ENCODE peak calls at places on chromosomes 12 and 14, in nine cellular contexts. One of them, this sample, is unnamed.

GRCh38 chr12:108559748-108560147 is 1.2 kb downstream of the SART3 start:
- DNase-seq in thyroid gland: no peak
- DNase-seq in WERI-Rb-1: no peak
- DNase-seq in psoas muscle: no peak
- DNase-seq in endothelial cell: peak; percentile 23
- DNase-seq in astrocyte of the cerebellum: no peak
- DNase-seq in cardiac fibroblast: no peak
- DNase-seq in stomach: no peak
- DNase-seq in H9: no peak
- DNase-seq in this sample: no peak

GRCh38 chr14:62436256-62436655 is 609.0 kb downstream of the KCNH5 start:
- DNase-seq in thyroid gland: no peak
- DNase-seq in WERI-Rb-1: no peak
- DNase-seq in psoas muscle: no peak
- DNase-seq in endothelial cell: no peak
- DNase-seq in astrocyte of the cerebellum: no peak
- DNase-seq in cardiac fibroblast: no peak
- DNase-seq in stomach: no peak
- DNase-seq in H9: no peak
- DNase-seq in this sample: no peak

GRCh38 chr14:79570648-79571047 is 640.7 kb downstream of the DIO2 start:
- DNase-seq in thyroid gland: no peak
- DNase-seq in WERI-Rb-1: no peak
- DNase-seq in psoas muscle: no peak
- DNase-seq in endothelial cell: no peak
- DNase-seq in astrocyte of the cerebellum: no peak
- DNase-seq in cardiac fibroblast: no peak
- DNase-seq in stomach: no peak
- DNase-seq in H9: no peak
- DNase-seq in this sample: no peak

GRCh38 chr12:8609061-8609570 is 3.5 kb downstream of the AICDA start:
- DNase-seq in thyroid gland: no peak
- DNase-seq in WERI-Rb-1: peak; percentile 43
- DNase-seq in psoas muscle: no peak
- DNase-seq in endothelial cell: peak; percentile 35
- DNase-seq in astrocyte of the cerebellum: peak; percentile 23
- DNase-seq in cardiac fibroblast: peak; percentile 77
- DNase-seq in stomach: no peak
- DNase-seq in H9: peak; percentile 50
- DNase-seq in this sample: peak; percentile 39

GRCh38 chr12:41288188-41288811 is 100.2 kb downstream of the PDZRN4 start:
- DNase-seq in thyroid gland: no peak
- DNase-seq in WERI-Rb-1: no peak
- DNase-seq in psoas muscle: no peak
- DNase-seq in endothelial cell: no peak
- DNase-seq in astrocyte of the cerebellum: no peak
- DNase-seq in cardiac fibroblast: no peak
- DNase-seq in stomach: no peak
- DNase-seq in H9: no peak
- DNase-seq in this sample: no peak

GRCh38 chr12:6158263-6158662 is 33.8 kb upstream of the VWF start:
- DNase-seq in thyroid gland: no peak
- DNase-seq in WERI-Rb-1: no peak
- DNase-seq in psoas muscle: no peak
- DNase-seq in endothelial cell: no peak
- DNase-seq in astrocyte of the cerebellum: no peak
- DNase-seq in cardiac fibroblast: no peak
- DNase-seq in stomach: no peak
- DNase-seq in H9: no peak
- DNase-seq in this sample: no peak

GRCh38 chr12:39619316-39619659 is 315 bp downstream of the ABCD2 start:
- DNase-seq in thyroid gland: no peak
- DNase-seq in WERI-Rb-1: peak; percentile 33
- DNase-seq in psoas muscle: no peak
- DNase-seq in endothelial cell: no peak
- DNase-seq in astrocyte of the cerebellum: no peak
- DNase-seq in cardiac fibroblast: no peak
- DNase-seq in stomach: no peak
- DNase-seq in H9: no peak
- DNase-seq in this sample: no peak

GRCh38 chr12:88982694-88983093 is 369.6 kb downstream of the DUSP6 start:
- DNase-seq in thyroid gland: no peak
- DNase-seq in WERI-Rb-1: no peak
- DNase-seq in psoas muscle: no peak
- DNase-seq in endothelial cell: no peak
- DNase-seq in astrocyte of the cerebellum: no peak
- DNase-seq in cardiac fibroblast: no peak
- DNase-seq in stomach: no peak
- DNase-seq in H9: no peak
- DNase-seq in this sample: no peak

GRCh38 chr12:100311317-100311716 is 44.3 kb downstream of the SCYL2 start:
- DNase-seq in thyroid gland: no peak
- DNase-seq in WERI-Rb-1: no peak
- DNase-seq in psoas muscle: no peak
- DNase-seq in endothelial cell: no peak
- DNase-seq in astrocyte of the cerebellum: no peak
- DNase-seq in cardiac fibroblast: no peak
- DNase-seq in stomach: no peak
- DNase-seq in H9: no peak
- DNase-seq in this sample: no peak

GRCh38 chr12:52836042-52836466 is 1.9 kb upstream of the KRT79 start:
- DNase-seq in thyroid gland: no peak
- DNase-seq in WERI-Rb-1: no peak
- DNase-seq in psoas muscle: no peak
- DNase-seq in endothelial cell: no peak
- DNase-seq in astrocyte of the cerebellum: no peak
- DNase-seq in cardiac fibroblast: peak; percentile 67
- DNase-seq in stomach: no peak
- DNase-seq in H9: peak; percentile 20
- DNase-seq in this sample: peak; percentile 17

GRCh38 chr14:91508105-91508504 is 2.0 kb downstream of the PPP4R3A start:
- DNase-seq in thyroid gland: no peak
- DNase-seq in WERI-Rb-1: no peak
- DNase-seq in psoas muscle: no peak
- DNase-seq in endothelial cell: no peak
- DNase-seq in astrocyte of the cerebellum: no peak
- DNase-seq in cardiac fibroblast: no peak
- DNase-seq in stomach: no peak
- DNase-seq in H9: no peak
- DNase-seq in this sample: no peak

GRCh38 chr14:91511014-91511466 is 930 bp upstream of the PPP4R3A start:
- DNase-seq in thyroid gland: no peak
- DNase-seq in WERI-Rb-1: no peak
- DNase-seq in psoas muscle: no peak
- DNase-seq in endothelial cell: no peak
- DNase-seq in astrocyte of the cerebellum: no peak
- DNase-seq in cardiac fibroblast: no peak
- DNase-seq in stomach: no peak
- DNase-seq in H9: no peak
- DNase-seq in this sample: no peak

GRCh38 chr14:91509083-91509877 is 830 bp downstream of the PPP4R3A start:
- DNase-seq in thyroid gland: peak; percentile 48
- DNase-seq in WERI-Rb-1: peak; percentile 41
- DNase-seq in psoas muscle: peak; percentile 75
- DNase-seq in endothelial cell: peak; percentile 24
- DNase-seq in astrocyte of the cerebellum: no peak
- DNase-seq in cardiac fibroblast: peak; percentile 20
- DNase-seq in stomach: peak; percentile 39
- DNase-seq in H9: peak; percentile 37
- DNase-seq in this sample: peak; percentile 37

GRCh38 chr14:91510171-91511013 is at the start of gene PPP4R3A:
- DNase-seq in thyroid gland: peak; percentile 94
- DNase-seq in WERI-Rb-1: peak; percentile 96
- DNase-seq in psoas muscle: peak; percentile 98
- DNase-seq in endothelial cell: peak; percentile 89
- DNase-seq in astrocyte of the cerebellum: peak; percentile 89
- DNase-seq in cardiac fibroblast: peak; percentile 98
- DNase-seq in stomach: peak; percentile 95
- DNase-seq in H9: peak; percentile 93
- DNase-seq in this sample: peak; percentile 96

DNA sequence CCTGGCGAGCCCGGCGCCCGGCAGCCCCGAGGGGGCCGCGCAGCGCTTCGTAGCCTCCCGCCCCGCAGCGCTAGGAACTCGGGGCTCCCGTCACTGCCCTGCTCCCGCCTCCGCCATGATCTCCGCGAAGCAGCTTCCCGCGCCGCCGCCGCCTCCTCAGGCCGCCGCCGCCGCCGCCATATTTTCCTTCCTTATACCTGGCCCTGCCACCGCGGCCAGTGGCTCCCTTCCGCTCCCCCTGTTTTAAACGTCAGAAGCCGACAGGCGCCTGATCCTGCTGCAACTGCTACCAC is 286 bp downstream of the PPP4R3A start:
- DNase-seq in thyroid gland: no peak
- DNase-seq in WERI-Rb-1: no peak
- DNase-seq in psoas muscle: no peak
- DNase-seq in endothelial cell: no peak
- DNase-seq in astrocyte of the cerebellum: no peak
- DNase-seq in cardiac fibroblast: no peak
- DNase-seq in stomach: no peak
- DNase-seq in H9: no peak
- DNase-seq in this sample: no peak
- TF ChIP-seq CTCF in thyroid gland: no peak
- TF ChIP-seq CTCF in WERI-Rb-1: no peak
- TF ChIP-seq CTCF in psoas muscle: no peak
- TF ChIP-seq CTCF in endothelial cell: no peak
- TF ChIP-seq CTCF in astrocyte of the cerebellum: no peak
- TF ChIP-seq CTCF in cardiac fibroblast: no peak
- TF ChIP-seq CTCF in stomach: no peak
- TF ChIP-seq CTCF in H9: no peak
- TF ChIP-seq CTCF in this sample: no peak

GRCh38 chr14:55514819-55515470 is 65.1 kb upstream of the KTN1 start:
- DNase-seq in thyroid gland: no peak
- DNase-seq in WERI-Rb-1: no peak
- DNase-seq in psoas muscle: no peak
- DNase-seq in endothelial cell: no peak
- DNase-seq in astrocyte of the cerebellum: peak; percentile 83
- DNase-seq in cardiac fibroblast: peak; percentile 76
- DNase-seq in stomach: no peak
- DNase-seq in H9: no peak
- DNase-seq in this sample: no peak

GRCh38 chr14:55523321-55523720 is 56.7 kb upstream of the KTN1 start:
- DNase-seq in thyroid gland: no peak
- DNase-seq in WERI-Rb-1: no peak
- DNase-seq in psoas muscle: no peak
- DNase-seq in endothelial cell: no peak
- DNase-seq in astrocyte of the cerebellum: no peak
- DNase-seq in cardiac fibroblast: no peak
- DNase-seq in stomach: no peak
- DNase-seq in H9: no peak
- DNase-seq in this sample: no peak

GRCh38 chr14:55518391-55518790 is 61.6 kb upstream of the KTN1 start:
- DNase-seq in thyroid gland: no peak
- DNase-seq in WERI-Rb-1: no peak
- DNase-seq in psoas muscle: no peak
- DNase-seq in endothelial cell: no peak
- DNase-seq in astrocyte of the cerebellum: no peak
- DNase-seq in cardiac fibroblast: peak; percentile 54
- DNase-seq in stomach: no peak
- DNase-seq in H9: no peak
- DNase-seq in this sample: no peak

GRCh38 chr14:55516776-55517175 is 63.2 kb upstream of the KTN1 start:
- DNase-seq in thyroid gland: no peak
- DNase-seq in WERI-Rb-1: no peak
- DNase-seq in psoas muscle: no peak
- DNase-seq in endothelial cell: no peak
- DNase-seq in astrocyte of the cerebellum: no peak
- DNase-seq in cardiac fibroblast: no peak
- DNase-seq in stomach: no peak
- DNase-seq in H9: no peak
- DNase-seq in this sample: no peak

DNA sequence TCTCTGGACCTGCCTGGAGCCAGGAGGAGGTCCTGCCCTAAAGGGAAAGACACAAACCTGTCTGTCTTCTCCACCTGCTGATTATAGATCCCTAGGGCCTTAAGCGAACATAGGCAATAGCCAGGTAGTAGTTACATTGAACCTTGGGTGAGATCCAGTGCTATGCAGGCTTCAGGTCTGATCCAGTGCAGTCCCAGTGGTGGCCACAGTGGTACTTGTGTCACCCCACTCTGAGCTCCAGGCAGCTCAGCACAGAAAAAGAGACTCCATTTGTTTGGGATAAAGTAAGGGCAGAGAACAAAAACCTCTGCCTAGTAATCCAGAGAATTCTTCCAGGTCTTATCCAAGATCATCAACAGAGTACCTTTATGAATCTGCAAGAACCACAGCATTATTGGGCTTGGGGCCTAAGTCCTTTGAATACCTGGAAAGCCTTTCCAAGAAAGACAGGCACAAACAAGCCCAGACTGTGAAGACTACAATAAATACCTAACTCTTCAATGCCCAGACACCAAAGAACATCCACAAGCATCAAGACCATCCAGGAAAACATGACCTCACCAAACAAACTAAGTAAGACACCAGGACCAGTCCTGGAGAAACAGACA is 60.4 kb upstream of the KTN1 start:
- DNase-seq in thyroid gland: no peak
- DNase-seq in WERI-Rb-1: no peak
- DNase-seq in psoas muscle: no peak
- DNase-seq in endothelial cell: no peak
- DNase-seq in astrocyte of the cerebellum: no peak
- DNase-seq in cardiac fibroblast: no peak
- DNase-seq in stomach: no peak
- DNase-seq in H9: no peak
- DNase-seq in this sample: no peak
- TF ChIP-seq CTCF in thyroid gland: no peak
- TF ChIP-seq CTCF in WERI-Rb-1: no peak
- TF ChIP-seq CTCF in psoas muscle: no peak
- TF ChIP-seq CTCF in endothelial cell: no peak
- TF ChIP-seq CTCF in astrocyte of the cerebellum: no peak
- TF ChIP-seq CTCF in cardiac fibroblast: no peak
- TF ChIP-seq CTCF in stomach: no peak
- TF ChIP-seq CTCF in H9: peak; percentile 20
- TF ChIP-seq CTCF in this sample: no peak

GRCh38 chr12:93571360-93571853 is 1.1 kb upstream of the SOCS2 start:
- DNase-seq in thyroid gland: peak; percentile 57
- DNase-seq in WERI-Rb-1: peak; percentile 93
- DNase-seq in psoas muscle: peak; percentile 79
- DNase-seq in endothelial cell: peak; percentile 88
- DNase-seq in astrocyte of the cerebellum: no peak
- DNase-seq in cardiac fibroblast: peak; percentile 72
- DNase-seq in stomach: peak; percentile 66
- DNase-seq in H9: peak; percentile 94
- DNase-seq in this sample: peak; percentile 82
- TF ChIP-seq CTCF in thyroid gland: peak; percentile 7
- TF ChIP-seq CTCF in WERI-Rb-1: peak; percentile 62
- TF ChIP-seq CTCF in psoas muscle: no peak
- TF ChIP-seq CTCF in endothelial cell: no peak
- TF ChIP-seq CTCF in astrocyte of the cerebellum: peak; percentile 44
- TF ChIP-seq CTCF in cardiac fibroblast: peak; percentile 2
- TF ChIP-seq CTCF in stomach: no peak
- TF ChIP-seq CTCF in H9: peak; percentile 49
- TF ChIP-seq CTCF in this sample: peak; percentile 37

DNA sequence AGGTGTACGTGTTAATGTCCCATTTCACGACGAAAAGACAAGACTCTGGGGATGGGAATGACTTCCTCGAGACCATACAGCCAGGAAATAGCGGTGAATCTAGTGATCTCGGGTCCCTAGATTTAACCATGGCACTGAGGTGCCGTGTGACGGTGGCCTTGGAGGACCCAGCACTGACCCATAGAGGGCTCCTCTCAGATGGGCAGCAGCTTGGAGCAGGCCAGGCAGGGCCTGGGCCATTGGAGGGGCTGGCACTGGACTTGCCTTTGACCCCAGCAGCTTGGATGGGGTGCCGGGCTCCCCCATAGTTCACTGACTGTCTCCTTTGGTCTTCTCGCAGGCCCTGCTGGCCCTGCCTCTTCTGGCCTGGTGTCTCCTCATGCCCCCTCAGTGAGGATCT is 5.4 kb downstream of the TCL1B start:
- DNase-seq in thyroid gland: no peak
- DNase-seq in WERI-Rb-1: no peak
- DNase-seq in psoas muscle: no peak
- DNase-seq in endothelial cell: no peak
- DNase-seq in astrocyte of the cerebellum: no peak
- DNase-seq in cardiac fibroblast: no peak
- DNase-seq in stomach: no peak
- DNase-seq in H9: no peak
- DNase-seq in this sample: no peak
- TF ChIP-seq CTCF in thyroid gland: no peak
- TF ChIP-seq CTCF in WERI-Rb-1: no peak
- TF ChIP-seq CTCF in psoas muscle: no peak
- TF ChIP-seq CTCF in endothelial cell: no peak
- TF ChIP-seq CTCF in astrocyte of the cerebellum: no peak
- TF ChIP-seq CTCF in cardiac fibroblast: no peak
- TF ChIP-seq CTCF in stomach: no peak
- TF ChIP-seq CTCF in H9: no peak
- TF ChIP-seq CTCF in this sample: no peak

This sample was measured in Calu3.